ENCODE peak calls at places on chromosome X, in five cellular contexts. X, Q, K, J and N are unnamed samples.

GRCh38 chrX:119870626-119871131 is 854 bp downstream of the RNF113A start:
- DNase-seq in X (peak), Q (no peak), K (no peak), J (peak), N (peak)

GRCh38 chrX:155718964-155719586 is 106.3 kb upstream of the TMLHE start:
- DNase-seq in X (no peak), Q (no peak), K (no peak), J (no peak), N (peak)

GRCh38 chrX:68571292-68572256 is 72.7 kb downstream of the YIPF6 start:
- DNase-seq in X (no peak), Q (no peak), K (peak), J (peak), N (peak)

GRCh38 chrX:71515039-71515398 is 17.9 kb upstream of the OGT start:
- DNase-seq in X (no peak), Q (no peak), K (no peak), J (peak), N (peak)

GRCh38 chrX:11438767-11439166 is 145.6 kb downstream of the AMELX start:
- DNase-seq in X (no peak), Q (no peak), K (no peak), J (peak), N (peak)

GRCh38 chrX:22666441-22666840 is 333.3 kb upstream of the DDX53 start:
- DNase-seq in X (no peak), Q (no peak), K (peak), J (no peak), N (no peak)

GRCh38 chrX:19897087-19897486 is 9.7 kb upstream of the SH3KBP1 start:
- DNase-seq in X (no peak), Q (no peak), K (no peak), J (no peak), N (no peak)

GRCh38 chrX:64350521-64350920 is 44.7 kb downstream of the MTMR8 start:
- DNase-seq in X (no peak), Q (no peak), K (no peak), J (no peak), N (no peak)

GRCh38 chrX:54494970-54495813 is 842 bp downstream of the FGD1 start:
- DNase-seq in X (no peak), Q (no peak), K (no peak), J (peak), N (peak)

GRCh38 chrX:114985967-114986592 is 31.3 kb downstream of the IL13RA2 start:
- DNase-seq in X (no peak), Q (no peak), K (no peak), J (peak), N (peak)

GRCh38 chrX:39935414-39936064 is 162.2 kb downstream of the BCOR start:
- DNase-seq in X (no peak), Q (no peak), K (no peak), J (no peak), N (no peak)

GRCh38 chrX:72659726-72660125 is 54.4 kb downstream of the PHKA1 start:
- DNase-seq in X (no peak), Q (no peak), K (no peak), J (no peak), N (no peak)

GRCh38 chrX:17323397-17323796 is 51.6 kb upstream of the NHS start:
- DNase-seq in X (no peak), Q (no peak), K (no peak), J (no peak), N (no peak)
- TF ChIP-seq CTCF in X (no peak), Q (no peak), K (no peak), J (no peak), N (no peak)

DNA sequence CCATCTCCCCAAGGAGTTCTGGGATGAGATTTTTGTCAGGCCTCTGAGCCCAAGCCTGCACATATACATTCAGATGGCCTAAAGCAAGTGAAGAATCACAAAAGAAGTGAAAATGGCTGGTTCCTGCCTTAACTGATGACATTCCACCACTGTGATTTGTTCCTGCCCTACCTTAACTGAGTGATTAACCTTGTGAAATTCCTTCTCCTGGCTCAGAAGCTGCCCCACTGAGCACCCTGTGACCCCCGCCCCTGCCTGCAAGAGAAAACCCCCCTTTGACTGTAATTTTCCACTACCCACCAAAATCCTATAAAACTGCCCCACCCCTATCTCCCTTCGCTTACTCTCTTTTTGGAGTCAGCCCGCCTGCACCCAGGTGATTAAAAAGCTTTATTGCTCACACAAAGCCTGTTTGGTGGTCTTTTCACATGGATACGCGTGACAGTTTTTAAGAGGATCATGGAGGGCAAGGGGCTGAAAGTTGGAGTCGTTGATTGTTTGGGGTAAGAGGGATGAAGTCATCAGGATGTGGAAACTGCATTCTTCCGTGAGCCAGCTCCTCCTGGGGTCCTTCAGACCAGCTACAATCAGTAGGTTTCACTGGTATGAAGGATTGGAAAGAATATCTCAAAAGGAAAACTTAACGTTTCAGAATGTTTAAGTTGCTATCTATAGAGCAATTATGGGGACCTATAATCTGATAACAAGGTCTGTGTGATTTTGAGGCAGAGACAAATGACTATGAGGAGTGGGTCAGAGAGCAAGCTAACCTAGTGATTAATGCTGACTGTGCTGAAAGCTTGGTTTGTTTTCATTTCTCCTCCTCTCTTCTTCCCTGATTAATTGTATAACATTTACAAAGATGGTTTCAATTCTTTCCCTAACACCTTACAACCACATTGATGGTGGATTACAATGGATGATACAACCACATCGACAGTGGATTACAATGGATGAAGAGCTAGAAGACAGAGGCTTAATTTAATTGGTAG is 28.6 kb upstream of the MAGEA11 start:
- DNase-seq in X (no peak), Q (no peak), K (no peak), J (no peak), N (no peak)
- H3K4me3 ChIP-seq in X (no peak), Q (no peak), K (no peak), J (no peak), N (no peak)

GRCh38 chrX:138298268-138298667 is 413.2 kb downstream of the FGF13 start:
- DNase-seq in X (no peak), Q (no peak), K (no peak), J (no peak), N (no peak)
- TF ChIP-seq CTCF in X (no peak), Q (no peak), K (no peak), J (no peak), N (no peak)

GRCh38 chrX:73852022-73852421 is 289.0 kb downstream of the CHIC1 start:
- DNase-seq in X (no peak), Q (no peak), K (no peak), J (no peak), N (no peak)
- H3K4me3 ChIP-seq in X (no peak), Q (peak), K (no peak), J (peak), N (no peak)

GRCh38 chrX:96843566-96843965 is 40.1 kb upstream of the RPA4 start:
- DNase-seq in X (no peak), Q (no peak), K (no peak), J (no peak), N (no peak)
- TF ChIP-seq CTCF in X (no peak), Q (no peak), K (no peak), J (peak), N (no peak)

GRCh38 chrX:37644381-37645305 is 40.9 kb upstream of the XK start:
- DNase-seq in X (no peak), Q (no peak), K (no peak), J (no peak), N (no peak)
- H3K4me3 ChIP-seq in X (no peak), Q (no peak), K (no peak), J (no peak), N (no peak)